ENCODE peak calls at places on chromosomes 13 and 19, in four cellular contexts. W is dorsolateral prefrontal cortex, Q is hepatocyte, G is mucosa of descending colon. J is an unnamed sample.

GRCh38 chr19:30862876-30863275 is 486.4 kb downstream of the TSHZ3 start:
- DNase-seq in W (no peak), Q (no peak), G (no peak), J (no peak)

GRCh38 chr19:47390533-47391488 is 28.5 kb downstream of the MEIS3 start:
- DNase-seq in W (no peak), Q (no peak), G (no peak), J (peak; percentile 59)

GRCh38 chr19:20776083-20777076 is at the start of gene ZNF66:
- DNase-seq in W (peak; percentile 98), Q (peak; percentile 98), G (peak; percentile 94), J (peak; percentile 97)

GRCh38 chr13:110070511-110071120 is 236.3 kb downstream of the COL4A1 start:
- DNase-seq in W (no peak), Q (no peak), G (no peak), J (no peak)

GRCh38 chr13:21733475-21734311 is 62.8 kb downstream of the FGF9 start:
- DNase-seq in W (no peak), Q (no peak), G (no peak), J (no peak)

GRCh38 chr13:31029129-31029528 is 96.7 kb downstream of the TEX26 start:
- DNase-seq in W (no peak), Q (no peak), G (no peak), J (no peak)

GRCh38 chr19:16319466-16319865 is 5.2 kb upstream of the KLF2 start:
- DNase-seq in W (no peak), Q (no peak), G (no peak), J (no peak)

GRCh38 chr13:46343279-46343949 is 43.6 kb downstream of the RUBCNL start:
- DNase-seq in W (no peak), Q (no peak), G (no peak), J (no peak)

GRCh38 chr13:34249546-34249945 is 431.6 kb downstream of the RFC3 start:
- DNase-seq in W (no peak), Q (no peak), G (no peak), J (no peak)

GRCh38 chr19:47673426-47673825 is 39.8 kb upstream of the EHD2 start:
- DNase-seq in W (no peak), Q (no peak), G (peak; percentile 32), J (no peak)

GRCh38 chr13:110410000-110410399 is 102.9 kb downstream of the COL4A2 start:
- DNase-seq in W (no peak), Q (no peak), G (no peak), J (no peak)

GRCh38 chr13:110388141-110388943 is 81.3 kb downstream of the COL4A2 start:
- DNase-seq in W (no peak), Q (peak; percentile 43), G (peak; percentile 34), J (no peak)

GRCh38 chr13:59873856-59874255 is 289.9 kb downstream of the DIAPH3 start:
- DNase-seq in W (no peak), Q (no peak), G (no peak), J (peak; percentile 2)

GRCh38 chr13:111044087-111044830 is 70.9 kb upstream of the ARHGEF7 start:
- DNase-seq in W (no peak), Q (no peak), G (no peak), J (no peak)

GRCh38 chr19:57888494-57889231 is at the start of gene ZNF814:
- DNase-seq in W (peak; percentile 90), Q (peak; percentile 90), G (peak; percentile 79), J (peak; percentile 89)
- H3K4me3 ChIP-seq in W (peak within 1 kb of the TSS; percentile 69), Q (peak within 1 kb of the TSS; percentile 59), G (peak within 1 kb of the TSS; percentile 44), J (peak within 1 kb of the TSS; percentile 53)

GRCh38 chr19:2334986-2335846 is 6.7 kb downstream of the SPPL2B start:
- DNase-seq in W (no peak), Q (no peak), G (peak; percentile 51), J (no peak)
- TF ChIP-seq CTCF in W (no peak), Q (no peak), G (no peak), J (no peak)

GRCh38 chr19:32809754-32810153 is 59.8 kb downstream of the SLC7A9 start:
- DNase-seq in W (no peak), Q (no peak), G (no peak), J (no peak)
- H3K4me3 ChIP-seq in W (no peak overlapping the region), Q (no peak overlapping the region), G (no peak overlapping the region), J (no peak overlapping the region)

DNA sequence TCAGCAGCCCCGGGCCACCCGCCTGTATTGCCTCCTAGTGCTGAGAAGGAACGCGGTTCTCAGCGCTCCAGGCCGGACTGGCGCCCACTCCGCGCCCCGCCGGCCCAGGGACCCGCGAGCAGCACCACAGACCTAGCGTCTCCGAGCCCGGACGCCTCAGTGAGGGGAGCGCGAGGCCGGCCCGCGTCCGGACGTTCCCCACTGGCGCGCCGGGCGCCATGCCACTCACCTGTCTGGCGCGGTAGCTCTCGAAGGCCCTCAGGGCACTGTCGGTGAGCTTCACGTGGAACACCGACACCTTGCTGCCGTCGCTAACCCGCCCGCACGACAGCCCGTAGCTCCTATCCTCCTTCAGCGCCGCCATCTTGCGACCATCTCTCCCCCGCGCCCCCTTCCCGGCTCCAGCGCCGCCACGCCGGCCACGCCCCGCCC is at the start of gene ELL:
- DNase-seq in W (no peak), Q (no peak), G (no peak), J (no peak)
- TF ChIP-seq CTCF in W (peak; percentile 12), Q (no peak), G (no peak), J (no peak)

GRCh38 chr19:1249298-1249989 is 1.1 kb downstream of the MIDN start:
- DNase-seq in W (peak; percentile 88), Q (peak; percentile 99), G (peak; percentile 97), J (peak; percentile 96)
- H3K4me3 ChIP-seq in W (peak overlapping the region; percentile 82), Q (peak overlapping the region; percentile 83), G (peak overlapping the region; percentile 56), J (peak overlapping the region; percentile 68)

GRCh38 chr19:53600217-53600616 is 31.6 kb upstream of the DPRX start:
- DNase-seq in W (no peak), Q (no peak), G (no peak), J (no peak)

GRCh38 chr19:53595510-53595867 is 36.3 kb upstream of the DPRX start:
- DNase-seq in W (no peak), Q (no peak), G (no peak), J (no peak)

GRCh38 chr19:53597023-53597422 is 34.8 kb upstream of the DPRX start:
- DNase-seq in W (no peak), Q (no peak), G (peak; percentile 10), J (no peak)

GRCh38 chr19:53596056-53596455 is 35.7 kb upstream of the DPRX start:
- DNase-seq in W (no peak), Q (no peak), G (no peak), J (no peak)

GRCh38 chr19:53598361-53598760 is 33.4 kb upstream of the DPRX start:
- DNase-seq in W (no peak), Q (no peak), G (no peak), J (no peak)
- TF ChIP-seq CTCF in W (no peak), Q (no peak), G (no peak), J (no peak)

DNA sequence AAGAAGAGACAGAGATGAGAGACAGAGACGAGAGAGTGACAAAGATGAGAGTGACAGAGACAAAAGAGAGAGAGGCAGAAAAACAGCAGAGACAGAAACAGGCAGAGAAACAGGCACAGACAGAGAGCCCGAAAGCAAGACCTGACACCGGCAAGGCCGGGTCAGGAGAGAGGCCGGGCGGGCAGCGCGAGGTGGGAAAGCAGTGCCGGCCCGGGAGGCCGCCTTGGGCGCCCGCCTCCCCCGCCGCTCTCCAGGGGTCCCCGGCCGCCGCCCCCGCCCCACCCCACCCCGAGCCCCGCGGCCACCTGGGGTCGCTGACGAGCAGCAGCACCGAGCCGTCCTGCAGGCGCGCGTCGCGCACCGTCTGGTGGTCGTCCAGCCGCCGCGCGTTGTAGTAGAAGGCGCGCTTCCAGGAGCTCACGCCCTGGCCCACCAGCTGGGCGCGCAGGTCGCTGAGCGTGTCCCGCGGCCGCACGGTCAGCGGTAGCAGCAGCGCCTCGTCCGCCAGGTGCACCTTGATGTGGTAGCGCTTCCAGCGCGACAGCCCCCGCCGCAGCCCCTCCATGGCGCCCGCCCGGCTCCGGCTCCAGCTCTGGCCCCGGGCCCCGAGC is at the start of gene TINCR:
- DNase-seq in W (no peak), Q (peak; percentile 56), G (no peak), J (no peak)
- H3K4me3 ChIP-seq in W (no peak within 1 kb of the TSS), Q (no peak within 1 kb of the TSS), G (peak within 1 kb of the TSS; percentile 9), J (no peak within 1 kb of the TSS)

DNA sequence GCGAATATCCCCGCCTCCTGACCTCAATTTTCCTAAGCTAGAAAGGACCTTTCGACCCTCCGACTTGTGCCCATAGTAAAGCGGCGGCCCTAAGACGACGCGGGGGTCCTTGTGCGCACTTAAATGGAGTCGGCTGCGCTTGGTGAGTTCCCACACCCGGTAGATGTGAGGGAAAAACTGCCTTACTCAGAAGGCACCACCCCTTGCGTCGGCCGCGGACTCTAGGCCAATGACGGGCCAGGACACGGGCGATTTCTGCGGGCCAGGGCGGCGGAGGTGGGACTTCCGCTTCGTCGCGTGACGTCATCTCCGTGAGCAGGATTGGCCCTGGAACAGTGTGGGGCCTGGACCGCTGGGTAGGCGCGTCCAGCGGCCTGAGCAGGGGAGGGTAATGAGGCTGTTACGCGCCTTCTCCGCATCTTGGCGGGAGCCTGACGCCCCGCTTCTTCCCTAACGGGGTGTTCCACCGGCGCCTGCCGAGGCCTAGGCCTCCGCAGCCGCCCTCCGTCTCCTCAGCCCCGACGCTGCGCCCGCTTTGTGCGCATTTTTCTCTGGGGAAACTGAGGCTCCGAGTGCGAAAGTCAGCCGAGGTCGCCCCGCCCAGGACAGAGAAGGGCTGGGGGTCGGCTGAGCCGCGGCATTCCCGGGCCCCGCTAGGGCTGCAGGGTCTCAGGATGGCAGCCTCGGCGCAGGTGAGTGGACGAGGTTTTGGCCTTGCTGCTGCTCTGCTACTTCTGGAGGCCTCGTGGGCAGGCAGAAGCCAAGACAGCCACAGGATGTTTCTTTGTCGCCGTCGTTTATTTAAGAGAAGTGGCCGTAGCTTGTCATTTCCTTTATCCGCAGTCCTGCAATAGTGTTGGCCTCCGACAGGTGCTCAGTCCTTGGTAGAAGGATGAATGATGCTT is at the start of gene ZNF543:
- DNase-seq in W (peak; percentile 98), Q (peak; percentile 98), G (peak; percentile 96), J (peak; percentile 97)
- TF ChIP-seq CTCF in W (no peak), Q (no peak), G (no peak), J (peak; percentile 6)

J was measured in GM12865.